ENCODE peak calls at places on chromosomes 2 and 18, in seven cellular contexts. One of them, this sample, is unnamed.

GRCh38 chr2:29981402-29981801 is 60.0 kb upstream of the ALK start:
- DNase-seq in H9: no peak
- DNase-seq in hippocampal formation: no peak
- DNase-seq in GDM1: no peak
- DNase-seq in A549: no peak
- DNase-seq in CD8-positive, alpha-beta T cell: no peak
- DNase-seq in NCI-H1417: no peak
- DNase-seq in this sample: no peak

GRCh38 chr18:27075828-27076227 is 109.3 kb downstream of the CHST9 start:
- DNase-seq in H9: no peak
- DNase-seq in hippocampal formation: no peak
- DNase-seq in GDM1: no peak
- DNase-seq in A549: no peak
- DNase-seq in CD8-positive, alpha-beta T cell: no peak
- DNase-seq in NCI-H1417: peak
- DNase-seq in this sample: no peak

GRCh38 chr2:26590960-26591618 is 50.1 kb downstream of the CIB4 start:
- DNase-seq in H9: peak
- DNase-seq in hippocampal formation: no peak
- DNase-seq in GDM1: no peak
- DNase-seq in A549: no peak
- DNase-seq in CD8-positive, alpha-beta T cell: no peak
- DNase-seq in NCI-H1417: no peak
- DNase-seq in this sample: peak

GRCh38 chr2:124911560-124911959 is 886.5 kb downstream of the CNTNAP5 start:
- DNase-seq in H9: no peak
- DNase-seq in hippocampal formation: peak
- DNase-seq in GDM1: no peak
- DNase-seq in A549: no peak
- DNase-seq in CD8-positive, alpha-beta T cell: no peak
- DNase-seq in NCI-H1417: no peak
- DNase-seq in this sample: no peak

GRCh38 chr2:191544511-191545062 is 133.3 kb upstream of the NABP1 start:
- DNase-seq in H9: no peak
- DNase-seq in hippocampal formation: no peak
- DNase-seq in GDM1: no peak
- DNase-seq in A549: no peak
- DNase-seq in CD8-positive, alpha-beta T cell: no peak
- DNase-seq in NCI-H1417: peak
- DNase-seq in this sample: no peak

GRCh38 chr2:237723613-237724012 is 75.0 kb upstream of the RBM44 start:
- DNase-seq in H9: peak
- DNase-seq in hippocampal formation: no peak
- DNase-seq in GDM1: no peak
- DNase-seq in A549: peak
- DNase-seq in CD8-positive, alpha-beta T cell: no peak
- DNase-seq in NCI-H1417: peak
- DNase-seq in this sample: peak

GRCh38 chr2:56713161-56713676 is 529.4 kb downstream of the CCDC85A start:
- DNase-seq in H9: no peak
- DNase-seq in hippocampal formation: no peak
- DNase-seq in GDM1: no peak
- DNase-seq in A549: no peak
- DNase-seq in CD8-positive, alpha-beta T cell: no peak
- DNase-seq in NCI-H1417: peak
- DNase-seq in this sample: no peak

GRCh38 chr2:199414465-199414864 is 43.3 kb downstream of the SATB2 start:
- DNase-seq in H9: no peak
- DNase-seq in hippocampal formation: no peak
- DNase-seq in GDM1: no peak
- DNase-seq in A549: no peak
- DNase-seq in CD8-positive, alpha-beta T cell: no peak
- DNase-seq in NCI-H1417: no peak
- DNase-seq in this sample: no peak

GRCh38 chr18:79766308-79766707 is 31.4 kb upstream of the KCNG2 start:
- DNase-seq in H9: no peak
- DNase-seq in hippocampal formation: no peak
- DNase-seq in GDM1: no peak
- DNase-seq in A549: no peak
- DNase-seq in CD8-positive, alpha-beta T cell: no peak
- DNase-seq in NCI-H1417: peak
- DNase-seq in this sample: no peak

GRCh38 chr2:54558976-54559410 is 102.9 kb downstream of the SPTBN1 start:
- DNase-seq in H9: no peak
- DNase-seq in hippocampal formation: no peak
- DNase-seq in GDM1: no peak
- DNase-seq in A549: peak
- DNase-seq in CD8-positive, alpha-beta T cell: no peak
- DNase-seq in NCI-H1417: peak
- DNase-seq in this sample: no peak